ENCODE peak calls at places on chromosomes 7 and 10, in five cellular contexts. One of them, this sample, is unnamed.
A peak's percentile ranks its signal among the peaks of the same experiment; 100 is the strongest.

GRCh38 chr10:47027812-47028260 is 116.6 kb downstream of the PTPN20 start:
- DNase-seq in GM12864: no peak
- DNase-seq in HCT116: no peak
- DNase-seq in fibroblast of pulmonary artery: no peak
- DNase-seq in neural crest cell: no peak
- DNase-seq in this sample: peak; percentile 31

GRCh38 chr10:75430000-75430763 is 1.2 kb upstream of the LRMDA start:
- DNase-seq in GM12864: no peak
- DNase-seq in HCT116: no peak
- DNase-seq in fibroblast of pulmonary artery: peak; percentile 42
- DNase-seq in neural crest cell: peak; percentile 32
- DNase-seq in this sample: no peak

GRCh38 chr7:43904533-43905208 is 1.7 kb downstream of the URGCP start:
- DNase-seq in GM12864: no peak
- DNase-seq in HCT116: no peak
- DNase-seq in fibroblast of pulmonary artery: no peak
- DNase-seq in neural crest cell: no peak
- DNase-seq in this sample: no peak

GRCh38 chr10:21209495-21209894 is 312.4 kb upstream of the NEBL start:
- DNase-seq in GM12864: no peak
- DNase-seq in HCT116: no peak
- DNase-seq in fibroblast of pulmonary artery: no peak
- DNase-seq in neural crest cell: no peak
- DNase-seq in this sample: no peak

GRCh38 chr7:103851357-103851756 is 138.1 kb downstream of the RELN start:
- DNase-seq in GM12864: no peak
- DNase-seq in HCT116: no peak
- DNase-seq in fibroblast of pulmonary artery: peak; percentile 27
- DNase-seq in neural crest cell: no peak
- DNase-seq in this sample: no peak

GRCh38 chr7:132394283-132395003 is 181.8 kb downstream of the PLXNA4 start:
- DNase-seq in GM12864: no peak
- DNase-seq in HCT116: peak; percentile 2
- DNase-seq in fibroblast of pulmonary artery: peak; percentile 36
- DNase-seq in neural crest cell: no peak
- DNase-seq in this sample: no peak

GRCh38 chr10:86367339-86367951 is 850 bp upstream of the GRID1 start:
- DNase-seq in GM12864: no peak
- DNase-seq in HCT116: no peak
- DNase-seq in fibroblast of pulmonary artery: no peak
- DNase-seq in neural crest cell: no peak
- DNase-seq in this sample: no peak

GRCh38 chr7:63900394-63901203 is 98.0 kb upstream of the ZNF722 start:
- DNase-seq in GM12864: no peak
- DNase-seq in HCT116: no peak
- DNase-seq in fibroblast of pulmonary artery: peak; percentile 0
- DNase-seq in neural crest cell: no peak
- DNase-seq in this sample: no peak

GRCh38 chr10:127320176-127320575 is 123.8 kb upstream of the INSYN2A start:
- DNase-seq in GM12864: no peak
- DNase-seq in HCT116: no peak
- DNase-seq in fibroblast of pulmonary artery: no peak
- DNase-seq in neural crest cell: no peak
- DNase-seq in this sample: no peak

GRCh38 chr7:55252386-55252785 is 112.8 kb upstream of the LANCL2 start:
- DNase-seq in GM12864: no peak
- DNase-seq in HCT116: no peak
- DNase-seq in fibroblast of pulmonary artery: no peak
- DNase-seq in neural crest cell: no peak
- DNase-seq in this sample: no peak

GRCh38 chr7:34385385-34385784 is 272.6 kb upstream of the NPSR1 start:
- DNase-seq in GM12864: no peak
- DNase-seq in HCT116: no peak
- DNase-seq in fibroblast of pulmonary artery: no peak
- DNase-seq in neural crest cell: no peak
- DNase-seq in this sample: no peak

DNA sequence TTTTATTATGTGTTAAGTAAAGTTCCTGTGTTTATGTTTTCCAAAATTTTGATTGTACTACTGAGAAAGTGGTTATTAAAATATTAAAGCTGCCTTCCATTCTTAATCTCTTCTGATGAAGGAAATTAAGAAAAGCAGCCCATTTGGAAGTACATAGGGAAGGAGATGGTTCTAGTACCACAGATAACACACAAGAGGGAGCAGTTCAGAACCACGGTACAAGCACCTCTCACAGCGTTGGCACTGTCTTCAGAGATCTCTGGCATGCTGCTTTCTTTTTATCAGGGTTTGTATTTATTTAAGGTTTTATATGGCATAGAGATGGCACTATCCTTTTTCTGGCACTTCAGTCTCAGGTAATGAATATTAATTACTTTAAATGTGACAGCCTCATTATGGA is 111.6 kb downstream of the PHTF2 start:
- DNase-seq in GM12864: no peak
- DNase-seq in HCT116: no peak
- DNase-seq in fibroblast of pulmonary artery: no peak
- DNase-seq in neural crest cell: no peak
- DNase-seq in this sample: no peak
- TF ChIP-seq CTCF in GM12864: peak; percentile 27
- TF ChIP-seq CTCF in HCT116: no peak
- TF ChIP-seq CTCF in fibroblast of pulmonary artery: peak; percentile 11
- TF ChIP-seq CTCF in neural crest cell: no peak
- TF ChIP-seq CTCF in this sample: no peak

DNA sequence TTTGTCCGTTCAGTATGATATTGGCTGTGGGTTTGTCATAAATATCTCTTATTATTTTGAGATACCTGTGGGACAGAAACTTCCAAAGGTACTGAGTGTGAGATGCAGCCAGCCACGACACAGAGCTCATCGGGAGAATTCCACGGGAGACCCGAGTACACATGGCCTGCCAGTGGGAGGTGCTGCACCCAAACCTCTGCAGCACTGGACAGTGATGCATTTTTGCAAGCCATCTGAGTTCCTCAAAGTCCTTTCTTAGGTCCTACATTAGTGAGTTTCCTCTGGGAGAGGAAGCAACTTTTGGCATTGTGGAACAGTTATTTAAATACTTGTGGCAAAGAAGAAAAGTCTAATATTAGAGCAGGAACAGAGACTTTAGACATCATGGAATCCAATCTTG is 77.5 kb downstream of the ARID5B start:
- DNase-seq in GM12864: no peak
- DNase-seq in HCT116: no peak
- DNase-seq in fibroblast of pulmonary artery: no peak
- DNase-seq in neural crest cell: no peak
- DNase-seq in this sample: no peak
- TF ChIP-seq CTCF in GM12864: peak; percentile 55
- TF ChIP-seq CTCF in HCT116: peak; percentile 37
- TF ChIP-seq CTCF in fibroblast of pulmonary artery: peak; percentile 2
- TF ChIP-seq CTCF in neural crest cell: no peak
- TF ChIP-seq CTCF in this sample: no peak

GRCh38 chr10:32139223-32140073 is 83.2 kb upstream of the KIF5B start:
- DNase-seq in GM12864: no peak
- DNase-seq in HCT116: peak; percentile 89
- DNase-seq in fibroblast of pulmonary artery: peak; percentile 95
- DNase-seq in neural crest cell: peak; percentile 4
- DNase-seq in this sample: no peak
- TF ChIP-seq CTCF in GM12864: no peak
- TF ChIP-seq CTCF in HCT116: peak; percentile 23
- TF ChIP-seq CTCF in fibroblast of pulmonary artery: peak; percentile 9
- TF ChIP-seq CTCF in neural crest cell: no peak
- TF ChIP-seq CTCF in this sample: no peak

GRCh38 chr10:28628184-28628893 is 49.0 kb upstream of the BAMBI start:
- DNase-seq in GM12864: peak; percentile 12
- DNase-seq in HCT116: peak; percentile 63
- DNase-seq in fibroblast of pulmonary artery: peak; percentile 85
- DNase-seq in neural crest cell: peak; percentile 84
- DNase-seq in this sample: peak; percentile 74
- TF ChIP-seq CTCF in GM12864: peak; percentile 91
- TF ChIP-seq CTCF in HCT116: peak; percentile 93
- TF ChIP-seq CTCF in fibroblast of pulmonary artery: peak; percentile 96
- TF ChIP-seq CTCF in neural crest cell: peak; percentile 96
- TF ChIP-seq CTCF in this sample: peak; percentile 87

DNA sequence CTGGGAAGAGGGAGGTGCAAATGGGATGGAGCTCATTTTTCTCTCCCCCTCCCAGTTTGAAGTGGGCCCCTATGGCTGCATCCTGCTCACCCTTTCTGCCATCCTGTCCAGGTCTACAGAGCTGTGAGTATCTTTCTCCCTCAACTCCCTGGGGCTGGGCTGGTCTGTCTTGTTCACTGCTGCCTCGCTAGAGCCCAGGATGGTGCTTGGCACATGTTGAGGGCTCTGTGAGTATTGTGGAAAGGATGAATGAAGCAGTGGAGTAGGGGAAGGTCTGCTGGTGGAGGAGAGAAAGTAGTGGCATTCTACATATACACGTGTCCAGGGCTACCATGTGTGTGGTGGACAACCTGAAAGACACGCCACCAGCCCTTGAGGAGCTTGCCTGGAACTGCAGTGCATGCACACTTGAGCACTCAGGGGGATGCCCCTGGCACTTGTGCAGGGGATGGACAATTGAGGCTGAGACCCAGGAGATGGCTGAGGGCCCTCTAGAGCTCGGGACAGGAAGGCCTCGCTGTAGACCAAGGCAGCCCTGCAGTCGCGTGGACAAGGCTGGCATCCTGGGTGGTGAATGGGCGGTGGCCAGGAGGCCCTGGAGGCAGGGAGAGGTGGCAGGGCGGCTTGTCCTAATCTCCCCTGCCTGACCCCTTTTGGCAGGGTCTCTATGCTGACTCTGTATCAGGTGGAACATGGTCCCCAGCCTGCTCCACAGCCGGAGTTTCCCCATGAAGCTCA is 52.3 kb upstream of the AQP1 start:
- DNase-seq in GM12864: no peak
- DNase-seq in HCT116: no peak
- DNase-seq in fibroblast of pulmonary artery: no peak
- DNase-seq in neural crest cell: no peak
- DNase-seq in this sample: no peak
- TF ChIP-seq CTCF in GM12864: no peak
- TF ChIP-seq CTCF in HCT116: no peak
- TF ChIP-seq CTCF in fibroblast of pulmonary artery: no peak
- TF ChIP-seq CTCF in neural crest cell: no peak
- TF ChIP-seq CTCF in this sample: no peak

GRCh38 chr7:48424731-48425130 is 253.5 kb downstream of the ABCA13 start:
- DNase-seq in GM12864: no peak
- DNase-seq in HCT116: no peak
- DNase-seq in fibroblast of pulmonary artery: no peak
- DNase-seq in neural crest cell: no peak
- DNase-seq in this sample: no peak
- TF ChIP-seq CTCF in GM12864: peak; percentile 69
- TF ChIP-seq CTCF in HCT116: no peak
- TF ChIP-seq CTCF in fibroblast of pulmonary artery: no peak
- TF ChIP-seq CTCF in neural crest cell: peak; percentile 74
- TF ChIP-seq CTCF in this sample: no peak

DNA sequence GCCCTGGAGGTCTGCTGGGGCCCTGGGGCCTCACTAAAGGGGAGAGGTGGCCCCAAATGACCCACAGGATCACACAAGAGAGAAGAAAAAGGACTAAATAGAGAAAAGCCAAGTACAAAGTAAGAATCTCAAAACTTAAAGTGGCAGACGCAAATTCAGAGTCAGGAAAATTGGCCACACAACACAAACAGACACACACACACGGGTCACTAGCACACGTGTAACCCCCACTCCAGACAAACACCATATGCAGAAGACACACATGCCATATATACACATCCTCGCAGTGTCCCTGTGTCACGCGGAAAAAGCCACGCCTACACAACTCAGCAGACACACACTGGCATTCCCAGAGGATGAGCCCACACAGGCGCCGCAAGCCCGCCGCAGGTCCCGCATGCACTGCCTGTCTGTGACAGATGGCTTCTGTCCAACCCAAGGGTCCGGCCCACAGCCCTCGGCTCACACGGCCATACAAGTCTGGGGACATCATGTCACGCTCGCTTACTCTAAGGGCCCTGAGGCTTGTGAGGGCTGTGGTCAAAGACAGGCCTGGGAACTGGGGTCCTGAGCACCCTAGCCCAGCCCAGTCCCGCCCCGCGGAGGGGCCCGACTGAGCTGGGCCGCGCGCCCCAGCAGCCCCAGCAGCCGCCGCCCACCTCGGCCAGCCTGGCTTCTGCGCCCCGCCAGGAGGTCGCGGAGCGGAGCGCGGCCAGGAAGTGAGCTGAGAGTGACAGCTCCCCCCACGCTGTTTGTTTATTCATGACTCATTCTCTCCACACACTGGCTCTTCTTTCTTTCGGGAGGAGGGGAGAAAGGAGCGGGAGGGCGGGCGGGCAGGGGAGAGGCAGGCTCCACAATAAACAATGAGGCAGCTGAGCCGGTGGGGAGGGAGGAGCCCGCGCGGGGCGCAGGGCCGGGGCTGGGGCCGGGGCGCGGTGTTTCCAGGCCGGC is 95.5 kb upstream of the ZMIZ1 start:
- DNase-seq in GM12864: peak; percentile 55
- DNase-seq in HCT116: peak; percentile 84
- DNase-seq in fibroblast of pulmonary artery: peak; percentile 95
- DNase-seq in neural crest cell: peak; percentile 68
- DNase-seq in this sample: peak; percentile 71
- TF ChIP-seq CTCF in GM12864: no peak
- TF ChIP-seq CTCF in HCT116: no peak
- TF ChIP-seq CTCF in fibroblast of pulmonary artery: no peak
- TF ChIP-seq CTCF in neural crest cell: peak; percentile 33
- TF ChIP-seq CTCF in this sample: no peak